ENCODE peak calls at places on chromosomes 2 and 18, in six cellular contexts. A is smooth muscle cell of the brain vasculature; O is T-helper 2 cell; X is right lobe of liver; L is activated CD8-positive, alpha-beta memory T cell treated with anti-CD3 and anti-CD28 coated beads for 1 hour; T is AG09309. D is an unnamed sample.

GRCh38 chr2:118246726-118247125 is 158.5 kb downstream of the INSIG2 start:
- DNase-seq in A (no peak), O (no peak), X (peak; percentile 69), L (no peak), T (peak; percentile 29), D (no peak)

GRCh38 chr2:212727751-212728150 is 189.1 kb upstream of the ERBB4 start:
- DNase-seq in A (no peak), O (no peak), X (no peak), L (no peak), T (no peak), D (no peak)

GRCh38 chr2:38499921-38500634 is 102.7 kb downstream of the HNRNPLL start:
- DNase-seq in A (no peak), O (no peak), X (no peak), L (no peak), T (no peak), D (no peak)

GRCh38 chr2:149686136-149686535 is 98.6 kb upstream of the MMADHC start:
- DNase-seq in A (no peak), O (no peak), X (no peak), L (no peak), T (no peak), D (no peak)

GRCh38 chr18:22999212-22999611 is 66.1 kb downstream of the RBBP8 start:
- DNase-seq in A (no peak), O (no peak), X (no peak), L (no peak), T (peak; percentile 32), D (no peak)

GRCh38 chr2:156124458-156124857 is 208.1 kb downstream of the NR4A2 start:
- DNase-seq in A (no peak), O (no peak), X (no peak), L (no peak), T (no peak), D (no peak)

GRCh38 chr18:63299837-63300787 is 19.5 kb downstream of the BCL2 start:
- DNase-seq in A (no peak), O (no peak), X (no peak), L (no peak), T (no peak), D (no peak)

GRCh38 chr2:120934891-120935338 is 199.2 kb downstream of the GLI2 start:
- DNase-seq in A (no peak), O (no peak), X (no peak), L (no peak), T (peak; percentile 74), D (no peak)

GRCh38 chr2:209908511-209908910 is 93.9 kb upstream of the RPE start:
- DNase-seq in A (no peak), O (no peak), X (no peak), L (no peak), T (no peak), D (no peak)

GRCh38 chr18:48611196-48611595 is 72.4 kb downstream of the CTIF start:
- DNase-seq in A (no peak), O (no peak), X (no peak), L (no peak), T (no peak), D (no peak)

GRCh38 chr2:66103581-66103980 is 331.3 kb upstream of the MEIS1 start:
- DNase-seq in A (no peak), O (no peak), X (no peak), L (no peak), T (no peak), D (no peak)

GRCh38 chr2:152766908-152767307 is 48.5 kb downstream of the ARL6IP6 start:
- DNase-seq in A (no peak), O (no peak), X (no peak), L (no peak), T (no peak), D (no peak)

GRCh38 chr2:64525323-64525625 is 1.1 kb downstream of the AFTPH start:
- DNase-seq in A (no peak), O (no peak), X (no peak), L (no peak), T (no peak), D (no peak)

GRCh38 chr18:27605107-27605834 is 420.2 kb upstream of the CHST9 start:
- DNase-seq in A (peak; percentile 36), O (no peak), X (no peak), L (no peak), T (peak; percentile 37), D (no peak)

GRCh38 chr18:23871410-23871809 is 143.1 kb upstream of the TTC39C start:
- DNase-seq in A (no peak), O (no peak), X (no peak), L (peak; percentile 49), T (no peak), D (no peak)

GRCh38 chr2:43634604-43635306 is 2.3 kb upstream of the PLEKHH2 start:
- DNase-seq in A (no peak), O (no peak), X (no peak), L (no peak), T (peak; percentile 96), D (no peak)

GRCh38 chr2:458431-458827 is 170.5 kb upstream of the ALKAL2 start:
- DNase-seq in A (no peak), O (no peak), X (no peak), L (no peak), T (no peak), D (no peak)

GRCh38 chr2:35873921-35874320 is 481.7 kb upstream of the CRIM1 start:
- DNase-seq in A (no peak), O (no peak), X (no peak), L (no peak), T (no peak), D (no peak)

GRCh38 chr2:161030260-161031063 is 129.8 kb upstream of the TANK start:
- DNase-seq in A (peak; percentile 50), O (no peak), X (no peak), L (no peak), T (peak; percentile 98), D (no peak)

GRCh38 chr18:77851798-77852197 is 602.1 kb downstream of the GALR1 start:
- DNase-seq in A (no peak), O (no peak), X (no peak), L (no peak), T (no peak), D (no peak)

GRCh38 chr18:75048776-75049454 is 160.0 kb downstream of the PTGR3 start:
- DNase-seq in A (no peak), O (no peak), X (no peak), L (no peak), T (no peak), D (no peak)

GRCh38 chr2:28821295-28821958 is 10.8 kb downstream of the SPDYA start:
- DNase-seq in A (no peak), O (no peak), X (no peak), L (no peak), T (peak; percentile 17), D (no peak)

GRCh38 chr18:52484977-52485376 is 145.0 kb downstream of the DCC start:
- DNase-seq in A (no peak), O (no peak), X (no peak), L (no peak), T (no peak), D (no peak)

GRCh38 chr2:46538393-46538792 is 59.0 kb downstream of the TMEM247 start:
- DNase-seq in A (no peak), O (no peak), X (no peak), L (no peak), T (no peak), D (no peak)

GRCh38 chr18:32714571-32715148 is 58.2 kb downstream of the KLHL14 start:
- DNase-seq in A (peak; percentile 39), O (no peak), X (no peak), L (no peak), T (peak; percentile 8), D (no peak)

GRCh38 chr2:137802038-137802437 is 162.2 kb upstream of the HNMT start:
- DNase-seq in A (no peak), O (no peak), X (no peak), L (no peak), T (no peak), D (no peak)

GRCh38 chr2:5894355-5894754 is 202.2 kb downstream of the SOX11 start:
- DNase-seq in A (no peak), O (no peak), X (no peak), L (no peak), T (no peak), D (no peak)

GRCh38 chr2:207073791-207074678 is 91.7 kb downstream of the KLF7 start:
- DNase-seq in A (no peak), O (no peak), X (no peak), L (no peak), T (no peak), D (no peak)

GRCh38 chr18:44178476-44178875 is 502.2 kb upstream of the SETBP1 start:
- DNase-seq in A (no peak), O (no peak), X (no peak), L (no peak), T (no peak), D (no peak)

GRCh38 chr18:3380384-3380961 is 69.5 kb upstream of the TGIF1 start:
- DNase-seq in A (no peak), O (no peak), X (no peak), L (no peak), T (no peak), D (no peak)

GRCh38 chr2:223032187-223033142 is 19.5 kb upstream of the KCNE4 start:
- DNase-seq in A (no peak), O (no peak), X (no peak), L (no peak), T (no peak), D (no peak)

GRCh38 chr2:68340631-68341329 is 21.0 kb upstream of the CNRIP1 start:
- DNase-seq in A (no peak), O (no peak), X (no peak), L (no peak), T (no peak), D (no peak)

GRCh38 chr18:8841781-8842485 is 136.6 kb downstream of the MTCL1 start:
- DNase-seq in A (no peak), O (no peak), X (no peak), L (no peak), T (peak; percentile 3), D (no peak)

D was measured in esophagus squamous epithelium.